ENCODE peak calls at places on chromosomes 5 and 9, in four cellular contexts. One of them, this sample, is unnamed.

GRCh38 chr5:119273391-119273839 is 82.4 kb upstream of the TNFAIP8 start:
- DNase-seq in EL: no peak
- DNase-seq in CD4-positive, alpha-beta memory T cell: peak; percentile 60
- DNase-seq in hypothalamus: no peak
- DNase-seq in this sample: no peak

GRCh38 chr5:54063817-54064216 is 246.6 kb downstream of the ARL15 start:
- DNase-seq in EL: peak; percentile 91
- DNase-seq in hypothalamus: no peak
- DNase-seq in CD4-positive, alpha-beta memory T cell: no peak
- DNase-seq in this sample: no peak

GRCh38 chr5:122790354-122791123 is 15.7 kb downstream of the SNX2 start:
- DNase-seq in EL: no peak
- DNase-seq in CD4-positive, alpha-beta memory T cell: no peak
- DNase-seq in hypothalamus: no peak
- DNase-seq in this sample: no peak

GRCh38 chr5:91224969-91225368 is 158.1 kb downstream of the ARRDC3 start:
- DNase-seq in EL: no peak
- DNase-seq in hypothalamus: no peak
- DNase-seq in CD4-positive, alpha-beta memory T cell: no peak
- DNase-seq in this sample: no peak

GRCh38 chr9:113951032-113951372 is 74.9 kb downstream of the ZNF618 start:
- DNase-seq in CD4-positive, alpha-beta memory T cell: no peak
- DNase-seq in EL: no peak
- DNase-seq in hypothalamus: no peak
- DNase-seq in this sample: no peak

GRCh38 chr5:113519412-113519811 is 5.9 kb downstream of the YTHDC2 start:
- DNase-seq in hypothalamus: no peak
- DNase-seq in CD4-positive, alpha-beta memory T cell: no peak
- DNase-seq in EL: no peak
- DNase-seq in this sample: no peak

GRCh38 chr9:130857864-130858730 is 23.0 kb downstream of the ABL1 start:
- DNase-seq in hypothalamus: no peak
- DNase-seq in EL: peak; percentile 86
- DNase-seq in CD4-positive, alpha-beta memory T cell: no peak
- DNase-seq in this sample: no peak

GRCh38 chr5:172939561-172939960 is 19.7 kb upstream of the RPL26L1 start:
- DNase-seq in CD4-positive, alpha-beta memory T cell: no peak
- DNase-seq in hypothalamus: no peak
- DNase-seq in EL: no peak
- DNase-seq in this sample: peak; percentile 52

GRCh38 chr9:100669968-100670367 is 92.1 kb downstream of the CAVIN4 start:
- DNase-seq in CD4-positive, alpha-beta memory T cell: no peak
- DNase-seq in hypothalamus: no peak
- DNase-seq in EL: no peak
- DNase-seq in this sample: no peak

GRCh38 chr9:136965771-136966484 is 11.4 kb upstream of the PTGDS start:
- DNase-seq in hypothalamus: no peak
- DNase-seq in CD4-positive, alpha-beta memory T cell: peak; percentile 71
- DNase-seq in EL: no peak
- DNase-seq in this sample: peak; percentile 80

GRCh38 chr9:129574911-129575574 is 45.9 kb downstream of the C9orf50 start:
- DNase-seq in hypothalamus: no peak
- DNase-seq in EL: peak; percentile 63
- DNase-seq in CD4-positive, alpha-beta memory T cell: no peak
- DNase-seq in this sample: no peak

GRCh38 chr5:90386099-90386710 is 23.4 kb downstream of the CETN3 start:
- DNase-seq in CD4-positive, alpha-beta memory T cell: no peak
- DNase-seq in hypothalamus: no peak
- DNase-seq in EL: no peak
- DNase-seq in this sample: no peak

GRCh38 chr9:106697799-106698591 is 165.0 kb upstream of the ZNF462 start:
- DNase-seq in EL: peak; percentile 71
- DNase-seq in CD4-positive, alpha-beta memory T cell: no peak
- DNase-seq in hypothalamus: peak; percentile 14
- DNase-seq in this sample: peak; percentile 48

GRCh38 chr9:75168270-75169185 is 80.2 kb downstream of the OSTF1 start:
- DNase-seq in CD4-positive, alpha-beta memory T cell: no peak
- DNase-seq in EL: no peak
- DNase-seq in hypothalamus: no peak
- DNase-seq in this sample: no peak

GRCh38 chr9:91902465-91903125 is 47.4 kb downstream of the ROR2 start:
- DNase-seq in CD4-positive, alpha-beta memory T cell: no peak
- DNase-seq in hypothalamus: no peak
- DNase-seq in EL: no peak
- DNase-seq in this sample: no peak

GRCh38 chr9:78261403-78262001 is 25.6 kb downstream of the CEP78 start:
- DNase-seq in hypothalamus: no peak
- DNase-seq in EL: peak; percentile 30
- DNase-seq in CD4-positive, alpha-beta memory T cell: no peak
- DNase-seq in this sample: no peak